ENCODE peak calls at places on chromosomes 13 and 19, in four cellular contexts. S is activated CD4-positive, alpha-beta T cell treated with anti-CD3 and anti-CD28 coated beads for 1 hour; H is Peyer's patch; Z is lower lobe of right lung. F is an unnamed sample.

GRCh38 chr19:18254546-18255500 is 19.4 kb downstream of the IQCN start:
- DNase-seq in S (no peak), H (peak), Z (no peak), F (peak)

GRCh38 chr13:27035892-27036235 is 135.7 kb downstream of the USP12 start:
- DNase-seq in S (no peak), H (no peak), Z (no peak), F (no peak)

GRCh38 chr19:5436101-5436947 is 18.9 kb upstream of the ZNRF4 start:
- DNase-seq in S (no peak), H (no peak), Z (no peak), F (no peak)

GRCh38 chr19:12872941-12873890 is 8.0 kb downstream of the DNASE2 start:
- DNase-seq in S (no peak), H (peak), Z (peak), F (peak)

GRCh38 chr19:920051-920857 is 3.1 kb downstream of the KISS1R start:
- DNase-seq in S (peak), H (peak), Z (no peak), F (no peak)

GRCh38 chr19:39765091-39766076 is 13.3 kb upstream of the LEUTX start:
- DNase-seq in S (no peak), H (peak), Z (peak), F (peak)

GRCh38 chr13:30692108-30692507 is 43.2 kb upstream of the ALOX5AP start:
- DNase-seq in S (no peak), H (no peak), Z (no peak), F (no peak)

GRCh38 chr13:44660050-44660449 is 83.9 kb upstream of the TSC22D1 start:
- DNase-seq in S (no peak), H (no peak), Z (no peak), F (no peak)

GRCh38 chr13:77345150-77345780 is 18.4 kb upstream of the MYCBP2 start:
- DNase-seq in S (no peak), H (no peak), Z (no peak), F (no peak)

GRCh38 chr13:99960663-99961440 is 10.7 kb downstream of the ZIC5 start:
- DNase-seq in S (no peak), H (no peak), Z (no peak), F (no peak)

GRCh38 chr13:39249971-39250370 is 211.7 kb downstream of the NHLRC3 start:
- DNase-seq in S (no peak), H (no peak), Z (no peak), F (no peak)

GRCh38 chr13:76983676-76984075 is 8.2 kb upstream of the CLN5 start:
- DNase-seq in S (no peak), H (no peak), Z (no peak), F (no peak)

GRCh38 chr13:58080806-58081205 is 449.3 kb downstream of the PCDH17 start:
- DNase-seq in S (no peak), H (no peak), Z (no peak), F (no peak)

GRCh38 chr13:30743319-30744055 is 8.1 kb downstream of the ALOX5AP start:
- DNase-seq in S (no peak), H (no peak), Z (no peak), F (no peak)

GRCh38 chr19:4849019-4849418 is 17.5 kb upstream of the TICAM1 start:
- DNase-seq in S (no peak), H (no peak), Z (no peak), F (no peak)

GRCh38 chr19:48061401-48062344 is 17.8 kb upstream of the CABP5 start:
- DNase-seq in S (no peak), H (no peak), Z (no peak), F (no peak)

GRCh38 chr13:33057019-33057785 is 41.0 kb downstream of the KL start:
- DNase-seq in S (no peak), H (no peak), Z (no peak), F (no peak)

GRCh38 chr19:50465986-50466771 is 10.1 kb upstream of the EMC10 start:
- DNase-seq in S (no peak), H (no peak), Z (peak), F (peak)

GRCh38 chr19:16106121-16106520 is 5.6 kb upstream of the RAB8A start:
- DNase-seq in S (no peak), H (no peak), Z (no peak), F (peak)